ENCODE peak calls at places on chromosomes 2 and 18, in ten cellular contexts. S, E, W, N, G, O, J, U, D and P are unnamed samples.

GRCh38 chr2:211435331-211435730 is 878.9 kb downstream of the CPS1 start:
- DNase-seq in S (no peak), E (peak), W (no peak), N (no peak), G (no peak), O (no peak), J (no peak), U (no peak), D (peak), P (no peak)

GRCh38 chr2:15050483-15050882 is 418.0 kb downstream of the LRATD1 start:
- DNase-seq in S (peak), E (no peak), W (no peak), N (no peak), G (peak), O (no peak), J (peak), U (no peak), D (no peak), P (peak)

GRCh38 chr2:109497911-109498870 is 115.6 kb downstream of the SEPTIN10 start:
- DNase-seq in S (no peak), E (no peak), W (no peak), N (no peak), G (peak), O (no peak), J (no peak), U (no peak), D (no peak), P (peak)

GRCh38 chr2:121258066-121258465 is 26.9 kb downstream of the TFCP2L1 start:
- DNase-seq in S (no peak), E (no peak), W (no peak), N (no peak), G (no peak), O (no peak), J (no peak), U (no peak), D (no peak), P (no peak)

GRCh38 chr18:8943900-8944870 is 158.3 kb upstream of the NDUFV2 start:
- DNase-seq in S (peak), E (no peak), W (no peak), N (no peak), G (peak), O (no peak), J (peak), U (no peak), D (no peak), P (peak)

GRCh38 chr2:72138921-72139381 is 8.7 kb downstream of the CYP26B1 start:
- DNase-seq in S (peak), E (peak), W (no peak), N (no peak), G (no peak), O (no peak), J (peak), U (no peak), D (peak), P (no peak)

GRCh38 chr2:217436386-217436785 is 566.4 kb downstream of the TNS1 start:
- DNase-seq in S (no peak), E (no peak), W (no peak), N (no peak), G (no peak), O (no peak), J (no peak), U (no peak), D (peak), P (no peak)

GRCh38 chr18:44325903-44326650 is 354.6 kb upstream of the SETBP1 start:
- DNase-seq in S (peak), E (peak), W (peak), N (peak), G (peak), O (no peak), J (peak), U (peak), D (no peak), P (peak)

GRCh38 chr18:70333757-70334156 is 44.9 kb downstream of the SOCS6 start:
- DNase-seq in S (peak), E (no peak), W (no peak), N (no peak), G (peak), O (peak), J (peak), U (no peak), D (no peak), P (peak)

GRCh38 chr2:196328088-196328680 is 156.8 kb upstream of the STK17B start:
- DNase-seq in S (no peak), E (no peak), W (no peak), N (no peak), G (no peak), O (no peak), J (no peak), U (no peak), D (no peak), P (no peak)

GRCh38 chr18:75142677-75143076 is 66.3 kb downstream of the PTGR3 start:
- DNase-seq in S (no peak), E (no peak), W (no peak), N (no peak), G (no peak), O (no peak), J (no peak), U (no peak), D (no peak), P (no peak)

GRCh38 chr2:219497495-219498279 is 1.0 kb upstream of the GMPPA start:
- DNase-seq in S (peak), E (peak), W (no peak), N (peak), G (peak), O (peak), J (peak), U (peak), D (peak), P (peak)

GRCh38 chr2:170848587-170848986 is 31.9 kb downstream of the GAD1 start:
- DNase-seq in S (peak), E (no peak), W (no peak), N (no peak), G (peak), O (no peak), J (peak), U (no peak), D (no peak), P (peak)

GRCh38 chr2:14872779-14873325 is 240.3 kb downstream of the LRATD1 start:
- DNase-seq in S (no peak), E (no peak), W (no peak), N (no peak), G (no peak), O (no peak), J (no peak), U (no peak), D (no peak), P (no peak)

GRCh38 chr2:71926860-71927756 is 220.6 kb downstream of the CYP26B1 start:
- DNase-seq in S (no peak), E (peak), W (no peak), N (peak), G (no peak), O (no peak), J (no peak), U (peak), D (no peak), P (no peak)

GRCh38 chr2:191041418-191042161 is 27.6 kb upstream of the STAT1 start:
- DNase-seq in S (peak), E (peak), W (no peak), N (peak), G (no peak), O (peak), J (peak), U (peak), D (no peak), P (peak)

GRCh38 chr18:28511421-28511821 is 334.5 kb upstream of the CDH2 start:
- DNase-seq in S (peak), E (no peak), W (no peak), N (no peak), G (peak), O (no peak), J (peak), U (no peak), D (no peak), P (peak)

GRCh38 chr2:219476605-219477578 is 21.8 kb upstream of the GMPPA start:
- DNase-seq in S (no peak), E (peak), W (no peak), N (peak), G (no peak), O (no peak), J (no peak), U (no peak), D (peak), P (no peak)

GRCh38 chr2:203960791-203961190 is 24.2 kb downstream of the ICOS start:
- DNase-seq in S (peak), E (no peak), W (no peak), N (no peak), G (no peak), O (no peak), J (peak), U (no peak), D (no peak), P (no peak)

GRCh38 chr2:84965192-84965516 is 5.8 kb upstream of the KCMF1 start:
- DNase-seq in S (no peak), E (no peak), W (no peak), N (no peak), G (no peak), O (no peak), J (no peak), U (no peak), D (no peak), P (no peak)

GRCh38 chr2:191977754-191978153 is 130.9 kb upstream of the CAVIN2 start:
- DNase-seq in S (no peak), E (no peak), W (peak), N (no peak), G (no peak), O (no peak), J (no peak), U (no peak), D (no peak), P (no peak)

GRCh38 chr2:185980944-185981343 is 242.3 kb downstream of the FSIP2 start:
- DNase-seq in S (no peak), E (no peak), W (no peak), N (no peak), G (no peak), O (no peak), J (no peak), U (no peak), D (no peak), P (no peak)

GRCh38 chr2:39696838-39697237 is 31.1 kb downstream of the TMEM178A start:
- DNase-seq in S (peak), E (no peak), W (no peak), N (no peak), G (peak), O (no peak), J (peak), U (no peak), D (no peak), P (peak)

GRCh38 chr2:74373189-74373588 is 6.9 kb downstream of the DCTN1 start:
- DNase-seq in S (no peak), E (peak), W (no peak), N (peak), G (no peak), O (no peak), J (no peak), U (peak), D (no peak), P (peak)

GRCh38 chr2:136104977-136105376 is 13.0 kb downstream of the CXCR4 start:
- DNase-seq in S (no peak), E (no peak), W (no peak), N (no peak), G (no peak), O (no peak), J (no peak), U (no peak), D (no peak), P (no peak)

DNA sequence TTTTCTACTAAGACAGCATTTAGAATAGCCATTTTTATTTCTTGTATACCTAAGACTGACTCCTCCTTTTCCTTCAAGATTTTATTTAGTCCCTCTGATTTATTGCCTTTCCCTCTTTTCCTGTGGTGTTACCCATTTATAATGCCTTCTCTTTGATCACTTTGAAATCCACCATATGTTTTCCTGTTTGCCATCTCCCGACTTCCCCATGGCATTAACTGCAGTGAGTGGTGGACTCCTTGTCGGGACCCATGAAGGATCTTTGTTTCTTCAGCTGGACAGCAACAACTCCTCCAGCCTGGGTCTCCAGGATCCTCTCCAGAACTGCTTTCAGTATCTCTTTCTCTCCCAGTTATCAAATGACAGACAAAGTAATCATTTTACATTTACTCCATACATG is 160.8 kb downstream of the CSRNP3 start:
- DNase-seq in S (no peak), E (no peak), W (no peak), N (no peak), G (no peak), O (no peak), J (no peak), U (no peak), D (no peak), P (no peak)
- H3K27ac ChIP-seq in S (no peak), E (no peak), W (no peak), N (no peak), G (no peak), O (no peak), J (no peak), U (no peak), D (no peak), P (no peak)

GRCh38 chr2:25981596-25982272 is 563 bp downstream of the KIF3C start:
- DNase-seq in S (no peak), E (peak), W (no peak), N (peak), G (no peak), O (no peak), J (peak), U (no peak), D (peak), P (peak)

GRCh38 chr2:25982273-25982967 is at the start of gene KIF3C:
- DNase-seq in S (peak), E (peak), W (no peak), N (peak), G (peak), O (no peak), J (peak), U (peak), D (peak), P (peak)

GRCh38 chr2:25980951-25981350 is 1.3 kb downstream of the KIF3C start:
- DNase-seq in S (no peak), E (no peak), W (no peak), N (no peak), G (no peak), O (no peak), J (no peak), U (no peak), D (peak), P (no peak)

GRCh38 chr2:25983735-25984134 is 1.4 kb upstream of the KIF3C start:
- DNase-seq in S (no peak), E (no peak), W (no peak), N (no peak), G (no peak), O (no peak), J (no peak), U (no peak), D (no peak), P (no peak)

DNA sequence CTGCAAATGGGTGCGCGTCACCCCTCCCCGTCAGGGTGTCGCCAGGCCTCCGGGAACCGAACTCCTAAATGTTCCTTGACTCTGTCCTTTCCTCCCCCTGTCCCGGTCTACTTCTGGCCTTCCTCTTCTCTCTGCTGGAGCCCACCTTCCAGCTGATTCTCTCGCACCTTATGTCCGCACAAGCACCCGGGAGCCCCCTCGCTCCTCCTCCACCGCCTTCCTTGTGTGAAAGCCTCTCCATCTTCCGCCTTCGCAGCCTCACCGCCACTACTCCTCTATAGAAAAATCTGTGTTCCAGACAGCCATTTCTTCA is 627 bp upstream of the KIF3C start:
- DNase-seq in S (no peak), E (no peak), W (no peak), N (no peak), G (no peak), O (no peak), J (no peak), U (no peak), D (no peak), P (no peak)
- H3K9ac ChIP-seq in S (peak), E (no peak), W (no peak), N (no peak), G (no peak), O (no peak), J (no peak), U (no peak), D (no peak), P (no peak)

DNA sequence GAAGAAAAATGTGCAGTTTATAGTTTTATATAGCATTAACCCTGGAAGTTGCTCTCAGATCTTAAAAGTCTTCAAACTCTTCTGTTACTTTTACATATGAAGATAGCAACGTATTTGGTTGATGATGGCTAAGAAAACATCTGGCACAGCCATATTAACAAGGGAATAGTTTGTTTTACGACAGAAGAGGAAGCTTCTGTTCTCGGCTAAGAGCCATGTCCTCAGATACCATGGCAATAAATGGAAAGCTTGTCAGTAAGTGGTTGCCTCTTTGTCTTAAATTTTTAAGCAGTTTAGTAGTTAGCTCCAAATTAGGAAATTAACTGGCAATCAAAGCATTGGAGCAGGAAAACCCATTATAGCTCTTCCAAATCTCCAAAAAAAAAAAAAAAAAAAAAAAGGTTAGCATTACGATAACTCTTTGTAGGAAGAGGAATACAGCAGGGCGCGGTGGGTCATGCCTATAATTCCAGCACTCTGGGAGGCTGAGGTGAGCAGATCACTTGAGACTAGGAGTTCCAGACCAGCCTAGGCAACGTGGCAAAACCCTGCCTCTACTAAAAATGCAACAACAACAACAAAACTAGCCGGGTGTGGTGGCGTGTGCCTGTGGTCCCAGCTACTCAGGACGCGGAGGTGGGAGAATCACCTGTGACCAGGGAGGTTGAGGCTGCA is 4.5 kb upstream of the STON1 start:
- DNase-seq in S (no peak), E (no peak), W (no peak), N (no peak), G (no peak), O (no peak), J (no peak), U (no peak), D (no peak), P (no peak)
- H3K27ac ChIP-seq in S (no peak), E (no peak), W (peak), N (no peak), G (no peak), O (no peak), J (no peak), U (no peak), D (peak), P (no peak)

GRCh38 chr2:171921970-171922229 is 361 bp upstream of the HAT1 start:
- DNase-seq in S (no peak), E (no peak), W (no peak), N (no peak), G (no peak), O (peak), J (no peak), U (no peak), D (no peak), P (no peak)
- H3K9ac ChIP-seq in S (peak), E (peak), W (peak), N (peak), G (peak), O (peak), J (peak), U (peak), D (peak), P (peak)

GRCh38 chr2:113677327-113677726 is 50.3 kb downstream of the RABL2A start:
- DNase-seq in S (no peak), E (no peak), W (no peak), N (peak), G (no peak), O (no peak), J (peak), U (no peak), D (no peak), P (no peak)
- H3K27ac ChIP-seq in S (no peak), E (no peak), W (no peak), N (no peak), G (no peak), O (no peak), J (no peak), U (no peak), D (no peak), P (no peak)

GRCh38 chr2:151333083-151333482 is 24.3 kb upstream of the TNFAIP6 start:
- DNase-seq in S (no peak), E (no peak), W (no peak), N (no peak), G (no peak), O (no peak), J (no peak), U (no peak), D (no peak), P (no peak)
- H3K9ac ChIP-seq in S (no peak), E (no peak), W (peak), N (no peak), G (no peak), O (no peak), J (no peak), U (no peak), D (no peak), P (no peak)

DNA sequence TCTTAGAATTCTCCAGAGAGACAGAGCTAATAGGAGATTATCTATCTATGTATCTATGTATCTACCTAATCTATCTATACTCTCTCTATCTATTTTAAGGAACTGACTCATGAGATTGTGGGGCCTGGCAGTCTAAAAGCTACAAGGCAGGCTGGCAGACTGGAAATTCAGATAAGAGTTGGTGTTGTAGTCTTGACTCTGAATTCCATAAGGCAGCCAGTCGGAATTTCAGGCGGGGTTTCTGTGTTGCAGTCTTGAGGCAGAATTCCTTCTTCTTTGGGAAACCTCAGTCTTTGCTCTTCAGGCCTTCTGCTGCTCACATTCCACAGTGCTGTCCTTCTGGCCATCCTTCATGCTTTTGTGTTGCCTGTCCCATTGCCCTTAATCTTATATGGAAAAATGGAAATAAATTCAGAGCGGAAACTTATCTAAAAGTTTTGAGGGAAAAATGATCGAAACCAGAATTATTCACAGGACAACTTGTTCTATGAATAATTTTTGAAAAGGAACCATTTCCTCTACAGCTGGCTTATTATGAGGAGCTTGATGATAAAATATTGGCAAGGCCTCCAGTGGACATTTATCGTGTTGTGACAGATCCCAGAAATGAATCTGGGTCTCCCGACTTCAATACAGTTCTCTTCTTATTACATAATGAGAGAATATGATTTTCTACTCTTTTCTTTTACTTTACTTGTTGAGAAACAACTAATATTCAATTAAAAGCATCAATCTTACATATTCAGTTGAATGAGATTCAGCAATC is 10.8 kb downstream of the IL1RL1 start:
- DNase-seq in S (peak), E (no peak), W (no peak), N (no peak), G (no peak), O (no peak), J (peak), U (no peak), D (no peak), P (no peak)
- H3K27ac ChIP-seq in S (no peak), E (no peak), W (no peak), N (no peak), G (no peak), O (no peak), J (no peak), U (no peak), D (peak), P (no peak)

DNA sequence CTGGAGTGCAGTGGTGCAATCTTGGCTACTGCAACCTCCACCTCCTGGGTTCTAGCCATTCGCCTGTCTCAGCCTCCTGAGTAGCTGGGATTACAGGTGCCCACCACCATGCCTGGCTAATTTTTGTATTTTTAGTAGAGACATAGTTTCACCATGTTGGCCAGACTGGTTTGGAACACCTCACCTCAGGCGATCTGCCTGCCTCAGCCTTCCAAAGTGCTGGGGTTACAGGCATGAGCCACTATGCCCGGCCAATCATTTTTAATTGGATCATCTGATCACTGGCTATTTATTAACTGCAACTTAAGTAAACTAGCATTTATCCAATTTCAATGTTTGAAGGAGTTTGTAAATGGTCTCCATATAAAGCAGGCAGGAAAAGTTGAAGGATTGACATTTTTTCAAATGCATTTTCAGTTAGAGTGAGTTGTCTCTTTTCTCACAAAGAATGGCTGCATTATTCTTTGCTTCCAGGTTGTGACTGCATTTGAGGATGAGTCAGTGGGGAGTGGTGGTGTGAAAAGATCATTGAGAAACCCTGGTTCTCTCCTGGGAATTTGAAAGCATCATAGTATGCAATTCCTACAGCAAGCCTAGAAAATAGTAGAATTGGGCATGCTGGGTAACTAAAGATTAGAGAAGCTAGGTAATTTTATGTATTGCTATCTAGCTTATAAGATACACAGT is 431.1 kb upstream of the ZEB2 start:
- DNase-seq in S (peak), E (no peak), W (no peak), N (no peak), G (peak), O (peak), J (peak), U (no peak), D (no peak), P (peak)
- H3K9ac ChIP-seq in S (no peak), E (no peak), W (no peak), N (no peak), G (no peak), O (no peak), J (no peak), U (no peak), D (no peak), P (peak)